ENCODE peak calls at places on chromosomes 6 and 20, in five cellular contexts. One of them, this sample, is unnamed.
A peak's percentile ranks its signal among the peaks of the same experiment; 100 is the strongest.

GRCh38 chr6:87465041-87465440 is 7.7 kb upstream of the SLC35A1 start:
- DNase-seq in bronchial epithelial cell: no peak
- DNase-seq in colonic mucosa: peak; percentile 42
- DNase-seq in trophoblast cell: no peak
- DNase-seq in effector memory CD8-positive, alpha-beta T cell: no peak
- DNase-seq in this sample: no peak

GRCh38 chr20:15196580-15197255 is 859.3 kb upstream of the FLRT3 start:
- DNase-seq in bronchial epithelial cell: no peak
- DNase-seq in colonic mucosa: no peak
- DNase-seq in trophoblast cell: no peak
- DNase-seq in effector memory CD8-positive, alpha-beta T cell: no peak
- DNase-seq in this sample: no peak

GRCh38 chr20:10524643-10525042 is 89.5 kb downstream of the SLX4IP start:
- DNase-seq in bronchial epithelial cell: peak; percentile 92
- DNase-seq in colonic mucosa: no peak
- DNase-seq in trophoblast cell: peak; percentile 81
- DNase-seq in effector memory CD8-positive, alpha-beta T cell: no peak
- DNase-seq in this sample: peak; percentile 43

GRCh38 chr20:13788167-13788834 is 3.5 kb downstream of the NDUFAF5 start:
- DNase-seq in bronchial epithelial cell: peak; percentile 71
- DNase-seq in colonic mucosa: peak; percentile 52
- DNase-seq in trophoblast cell: peak; percentile 69
- DNase-seq in effector memory CD8-positive, alpha-beta T cell: peak; percentile 12
- DNase-seq in this sample: peak; percentile 76

GRCh38 chr6:7781240-7781639 is 55.3 kb downstream of the BMP6 start:
- DNase-seq in bronchial epithelial cell: no peak
- DNase-seq in colonic mucosa: no peak
- DNase-seq in trophoblast cell: no peak
- DNase-seq in effector memory CD8-positive, alpha-beta T cell: no peak
- DNase-seq in this sample: no peak

GRCh38 chr20:47205577-47206123 is 150.8 kb downstream of the ZMYND8 start:
- DNase-seq in bronchial epithelial cell: peak; percentile 61
- DNase-seq in colonic mucosa: peak; percentile 27
- DNase-seq in trophoblast cell: peak; percentile 70
- DNase-seq in effector memory CD8-positive, alpha-beta T cell: no peak
- DNase-seq in this sample: peak; percentile 46

GRCh38 chr20:50232651-50233324 is 42.2 kb downstream of the CEBPB start:
- DNase-seq in bronchial epithelial cell: no peak
- DNase-seq in colonic mucosa: no peak
- DNase-seq in trophoblast cell: no peak
- DNase-seq in effector memory CD8-positive, alpha-beta T cell: no peak
- DNase-seq in this sample: no peak

GRCh38 chr6:169851641-169852503 is 100.5 kb downstream of the ERMARD start:
- DNase-seq in bronchial epithelial cell: peak; percentile 79
- DNase-seq in colonic mucosa: peak; percentile 14
- DNase-seq in trophoblast cell: no peak
- DNase-seq in effector memory CD8-positive, alpha-beta T cell: no peak
- DNase-seq in this sample: no peak

GRCh38 chr20:31831211-31831610 is 12.1 kb downstream of the MYLK2 start:
- DNase-seq in bronchial epithelial cell: no peak
- DNase-seq in colonic mucosa: no peak
- DNase-seq in trophoblast cell: no peak
- DNase-seq in effector memory CD8-positive, alpha-beta T cell: no peak
- DNase-seq in this sample: no peak

GRCh38 chr6:17394192-17394611 is 807 bp downstream of the CAP2 start:
- DNase-seq in bronchial epithelial cell: peak; percentile 75
- DNase-seq in colonic mucosa: peak; percentile 67
- DNase-seq in trophoblast cell: peak; percentile 84
- DNase-seq in effector memory CD8-positive, alpha-beta T cell: no peak
- DNase-seq in this sample: peak; percentile 81

GRCh38 chr6:170005680-170006470 is 254.5 kb downstream of the ERMARD start:
- DNase-seq in bronchial epithelial cell: no peak
- DNase-seq in colonic mucosa: no peak
- DNase-seq in trophoblast cell: peak; percentile 14
- DNase-seq in effector memory CD8-positive, alpha-beta T cell: no peak
- DNase-seq in this sample: no peak

GRCh38 chr20:51898788-51899187 is 96.5 kb upstream of the SALL4 start:
- DNase-seq in bronchial epithelial cell: no peak
- DNase-seq in colonic mucosa: no peak
- DNase-seq in trophoblast cell: no peak
- DNase-seq in effector memory CD8-positive, alpha-beta T cell: no peak
- DNase-seq in this sample: no peak

GRCh38 chr20:1448081-1448627 is 18.5 kb downstream of the NSFL1C start:
- DNase-seq in bronchial epithelial cell: no peak
- DNase-seq in colonic mucosa: no peak
- DNase-seq in trophoblast cell: no peak
- DNase-seq in effector memory CD8-positive, alpha-beta T cell: no peak
- DNase-seq in this sample: no peak

GRCh38 chr6:167119680-167120556 is 3.0 kb upstream of the CCR6 start:
- DNase-seq in bronchial epithelial cell: no peak
- DNase-seq in colonic mucosa: peak; percentile 70
- DNase-seq in trophoblast cell: no peak
- DNase-seq in effector memory CD8-positive, alpha-beta T cell: peak; percentile 53
- DNase-seq in this sample: no peak

This sample was measured in renal cortical epithelial cell.